ENCODE peak calls at places on chromosome 21, in five cellular contexts. W is breast epithelium, B is chondrocyte, N is cardiac fibroblast, E is GM23248. O is an unnamed sample.

GRCh38 chr21:45001134-45002095 is 61.6 kb downstream of the SLX9 start:
- DNase-seq in W (peak), B (peak), N (peak), E (peak), O (peak)

GRCh38 chr21:41371698-41372030 is 9.8 kb downstream of the MX2 start:
- DNase-seq in W (no peak), B (no peak), N (no peak), E (no peak), O (no peak)

GRCh38 chr21:40976198-40977114 is 129.5 kb upstream of the DSCAM start:
- DNase-seq in W (no peak), B (no peak), N (no peak), E (no peak), O (no peak)

GRCh38 chr21:16979574-16979973 is 533.3 kb upstream of the CXADR start:
- DNase-seq in W (no peak), B (no peak), N (no peak), E (no peak), O (no peak)

GRCh38 chr21:36254106-36254941 is 65.7 kb upstream of the MORC3 start:
- DNase-seq in W (no peak), B (no peak), N (no peak), E (no peak), O (no peak)

GRCh38 chr21:33973268-33973667 is 57.7 kb upstream of the ATP5PO start:
- DNase-seq in W (no peak), B (no peak), N (no peak), E (no peak), O (no peak)

GRCh38 chr21:33971492-33972013 is 55.9 kb upstream of the ATP5PO start:
- DNase-seq in W (no peak), B (no peak), N (peak), E (peak), O (no peak)

GRCh38 chr21:17269760-17270159 is 243.1 kb upstream of the CXADR start:
- DNase-seq in W (no peak), B (no peak), N (peak), E (peak), O (no peak)

GRCh38 chr21:29938968-29939858 is 583 bp downstream of the GRIK1 start:
- DNase-seq in W (no peak), B (no peak), N (peak), E (peak), O (no peak)

GRCh38 chr21:15517394-15517793 is 212.4 kb upstream of the USP25 start:
- DNase-seq in W (no peak), B (no peak), N (no peak), E (no peak), O (no peak)

GRCh38 chr21:37821791-37822450 is 94.3 kb downstream of the KCNJ6 start:
- DNase-seq in W (no peak), B (no peak), N (peak), E (peak), O (no peak)

GRCh38 chr21:27532081-27532480 is 565.2 kb upstream of the ADAMTS5 start:
- DNase-seq in W (no peak), B (no peak), N (peak), E (peak), O (no peak)

GRCh38 chr21:15592271-15592860 is 137.4 kb upstream of the USP25 start:
- DNase-seq in W (no peak), B (no peak), N (peak), E (peak), O (peak)

GRCh38 chr21:45269861-45270260 is 17.8 kb downstream of the POFUT2 start:
- DNase-seq in W (peak), B (peak), N (no peak), E (no peak), O (no peak)

GRCh38 chr21:19440792-19441494 is 1037.4 kb upstream of the TMPRSS15 start:
- DNase-seq in W (no peak), B (no peak), N (no peak), E (no peak), O (no peak)

GRCh38 chr21:45325206-45326168 is 37.8 kb upstream of the POFUT2 start:
- DNase-seq in W (no peak), B (peak), N (no peak), E (no peak), O (no peak)

GRCh38 chr21:46168238-46168637 is 12.9 kb upstream of the FTCD start:
- DNase-seq in W (no peak), B (peak), N (no peak), E (no peak), O (no peak)

GRCh38 chr21:31873696-31874599 is 1.1 kb downstream of the HUNK start:
- DNase-seq in W (no peak), B (no peak), N (no peak), E (peak), O (no peak)

GRCh38 chr21:26072891-26073615 is 97.5 kb downstream of the APP start:
- DNase-seq in W (no peak), B (no peak), N (peak), E (peak), O (no peak)

GRCh38 chr21:44038063-44038462 is 26.0 kb downstream of the TRAPPC10 start:
- DNase-seq in W (no peak), B (no peak), N (no peak), E (no peak), O (no peak)

GRCh38 chr21:34845521-34846213 is 176.9 kb downstream of the CLIC6 start:
- DNase-seq in W (no peak), B (no peak), N (peak), E (peak), O (no peak)

GRCh38 chr21:38460171-38460742 is 38.0 kb downstream of the ERG start:
- DNase-seq in W (no peak), B (no peak), N (peak), E (peak), O (no peak)

GRCh38 chr21:25970254-25970930 is 200.2 kb downstream of the APP start:
- DNase-seq in W (peak), B (no peak), N (peak), E (no peak), O (no peak)

GRCh38 chr21:37866027-37866426 is 50.2 kb downstream of the KCNJ6 start:
- DNase-seq in W (no peak), B (no peak), N (peak), E (peak), O (no peak)

GRCh38 chr21:38773108-38774061 is 32.3 kb upstream of the ETS2 start:
- DNase-seq in W (no peak), B (no peak), N (peak), E (peak), O (no peak)

GRCh38 chr21:32929633-32930038 is 96.1 kb upstream of the OLIG2 start:
- DNase-seq in W (no peak), B (no peak), N (no peak), E (no peak), O (no peak)

GRCh38 chr21:46425566-46425965 is 33.1 kb upstream of the DIP2A start:
- DNase-seq in W (no peak), B (peak), N (no peak), E (no peak), O (no peak)

GRCh38 chr21:33998402-33998801 is 75.0 kb upstream of the MRPS6 start:
- DNase-seq in W (no peak), B (no peak), N (no peak), E (no peak), O (no peak)

GRCh38 chr21:15894596-15894995 is 164.8 kb downstream of the USP25 start:
- DNase-seq in W (no peak), B (no peak), N (peak), E (peak), O (peak)

GRCh38 chr21:37829447-37829846 is 86.8 kb downstream of the KCNJ6 start:
- DNase-seq in W (no peak), B (no peak), N (peak), E (peak), O (no peak)